ENCODE peak calls at places on chromosome 5, in four cellular contexts. P is stomach, B is tibial nerve, U is HepG2. Z is an unnamed sample. For H3K4me1 and H3K27me3, the result is how much of the 10 kb centered on the place peaks cover.

GRCh38 chr5:67092447-67093023 is 104.1 kb downstream of the CD180 start:
- DNase-seq in P (no peak), B (no peak), U (no peak), Z (no peak)

GRCh38 chr5:43780586-43780985 is 177.6 kb downstream of the NNT start:
- DNase-seq in P (no peak), B (no peak), U (no peak), Z (no peak)

GRCh38 chr5:130532786-130533185 is 628.5 kb downstream of the CHSY3 start:
- DNase-seq in P (no peak), B (no peak), U (no peak), Z (no peak)

GRCh38 chr5:103119067-103119764 is 722 bp downstream of the GIN1 start:
- DNase-seq in P (no peak), B (no peak), U (peak), Z (no peak)

GRCh38 chr5:107286447-107287098 is 384.2 kb downstream of the EFNA5 start:
- DNase-seq in P (no peak), B (no peak), U (no peak), Z (no peak)

GRCh38 chr5:137565450-137565849 is 66.3 kb upstream of the SPOCK1 start:
- DNase-seq in P (no peak), B (no peak), U (no peak), Z (no peak)

GRCh38 chr5:141761-142160 is 49.5 kb upstream of the LRRC14B start:
- DNase-seq in P (no peak), B (no peak), U (no peak), Z (no peak)

GRCh38 chr5:37757980-37758582 is 81.8 kb downstream of the GDNF start:
- DNase-seq in P (no peak), B (no peak), U (no peak), Z (no peak)

GRCh38 chr5:157189223-157189622 is 8.6 kb downstream of the ITK start:
- DNase-seq in P (no peak), B (no peak), U (no peak), Z (no peak)

GRCh38 chr5:133794771-133795391 is 173.5 kb downstream of the C5orf15 start:
- DNase-seq in P (no peak), B (no peak), U (no peak), Z (no peak)

GRCh38 chr5:148928141-148928540 is 101.7 kb downstream of the ADRB2 start:
- DNase-seq in P (no peak), B (no peak), U (no peak), Z (no peak)

GRCh38 chr5:19048750-19049149 is 939.2 kb downstream of the CDH18 start:
- DNase-seq in P (no peak), B (no peak), U (no peak), Z (no peak)
- TF ChIP-seq EP300 in P (no peak), B (no peak), U (no peak), Z (no peak)

GRCh38 chr5:119309290-119309818 is 46.5 kb upstream of the TNFAIP8 start:
- DNase-seq in P (no peak), B (no peak), U (no peak), Z (no peak)

GRCh38 chr5:119313876-119314605 is 41.8 kb upstream of the TNFAIP8 start:
- DNase-seq in P (no peak), B (no peak), U (no peak), Z (no peak)

GRCh38 chr5:119313207-119313606 is 42.6 kb upstream of the TNFAIP8 start:
- DNase-seq in P (no peak), B (no peak), U (no peak), Z (no peak)

GRCh38 chr5:119312403-119312802 is 43.4 kb upstream of the TNFAIP8 start:
- DNase-seq in P (no peak), B (no peak), U (no peak), Z (no peak)

DNA sequence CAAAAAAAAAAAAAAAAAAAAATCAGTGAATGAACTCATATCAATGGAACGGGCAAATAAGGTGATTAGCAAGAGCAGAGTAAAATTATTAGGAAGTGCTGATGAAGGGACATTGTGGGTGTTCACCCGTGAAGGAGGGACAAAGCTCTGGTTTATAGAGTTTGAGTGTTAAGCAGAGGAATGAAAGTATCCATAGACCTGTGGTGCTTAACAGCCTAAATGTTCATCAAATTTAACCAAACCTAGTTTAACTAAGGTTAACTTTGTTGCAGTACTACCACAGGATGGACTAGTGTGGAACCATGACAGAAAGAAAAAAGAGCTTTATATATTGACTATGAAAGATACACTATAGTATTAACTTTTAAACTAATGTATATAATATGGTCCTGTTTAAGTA is 44.1 kb upstream of the TNFAIP8 start:
- DNase-seq in P (no peak), B (no peak), U (no peak), Z (no peak)
- H3K4me1 ChIP-seq in P (under half), B (under half), U (under half), Z (under half)

GRCh38 chr5:176792584-176793342 is 17.6 kb upstream of the UNC5A start:
- DNase-seq in P (no peak), B (no peak), U (no peak), Z (no peak)
- H3K27me3 ChIP-seq in P (half or more), B (half or more), U (half or more), Z (under half)

GRCh38 chr5:142463880-142464279 is 139.1 kb upstream of the SPRY4 start:
- DNase-seq in P (no peak), B (no peak), U (no peak), Z (no peak)

GRCh38 chr5:142455856-142456255 is 131.0 kb upstream of the SPRY4 start:
- DNase-seq in P (no peak), B (no peak), U (no peak), Z (no peak)

GRCh38 chr5:142459209-142459608 is 134.4 kb upstream of the SPRY4 start:
- DNase-seq in P (no peak), B (no peak), U (no peak), Z (no peak)

GRCh38 chr5:142465476-142465875 is 140.7 kb upstream of the SPRY4 start:
- DNase-seq in P (no peak), B (no peak), U (no peak), Z (no peak)

DNA sequence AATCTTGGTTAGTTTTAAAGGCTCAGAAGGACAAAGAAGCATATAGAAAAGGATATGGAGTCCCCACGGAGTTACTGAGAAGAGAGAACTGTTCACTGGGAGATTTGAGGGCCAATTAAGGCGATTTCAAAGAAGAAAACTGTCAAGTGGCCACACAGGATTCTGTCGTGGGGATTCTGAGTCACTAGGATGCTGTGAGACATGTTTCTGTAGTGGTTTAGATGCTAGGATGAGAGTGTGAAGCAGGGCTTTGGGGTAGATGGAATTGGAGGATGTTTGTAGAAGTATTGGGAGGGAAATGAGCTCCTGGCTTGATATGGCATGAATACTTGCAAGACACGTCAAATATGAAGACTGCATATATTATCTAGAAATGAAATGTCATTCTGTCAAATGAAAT is 136.2 kb upstream of the SPRY4 start:
- DNase-seq in P (no peak), B (no peak), U (no peak), Z (no peak)
- TF ChIP-seq EP300 in P (no peak), B (no peak), U (no peak), Z (no peak)